ENCODE peak calls at places on chromosomes 3 and 15, in ten cellular contexts. F is left ventricle myocardium inferior; C is PC-3; A is HS-27A; O is stimulated activated naive CD8-positive, alpha-beta T cell treated with anti-CD3 and anti-CD28 coated beads, Interleukin-15, Interleukin-2, amounts not matched to agents 100 U/mL and 50 U/mL, for 24 hours; B is RWPE2; G is fibroblast of lung; X is CD4-positive, CD25-positive, alpha-beta regulatory T cell; S is transverse colon; M is aorta. U is an unnamed sample.

GRCh38 chr3:99902091-99902490 is 84.4 kb downstream of the CMSS1 start:
- DNase-seq in F (no peak), C (peak; percentile 70), A (peak; percentile 60), O (no peak), B (no peak), G (peak; percentile 82), X (no peak), S (no peak), M (no peak), U (no peak)

GRCh38 chr3:184448321-184449160 is 68.7 kb downstream of the CHRD start:
- DNase-seq in F (no peak), C (peak; percentile 91), A (peak; percentile 50), O (no peak), B (no peak), G (peak; percentile 99), X (no peak), S (no peak), M (no peak), U (no peak)

GRCh38 chr3:45480871-45481270 is 92.5 kb downstream of the LARS2 start:
- DNase-seq in F (no peak), C (no peak), A (no peak), O (no peak), B (no peak), G (no peak), X (no peak), S (no peak), M (no peak), U (no peak)

GRCh38 chr15:67413770-67414429 is 107.0 kb upstream of the C15orf61 start:
- DNase-seq in F (no peak), C (peak; percentile 64), A (peak; percentile 88), O (no peak), B (no peak), G (peak; percentile 66), X (no peak), S (no peak), M (no peak), U (no peak)

GRCh38 chr15:89971592-89971997 is 29.5 kb upstream of the ZNF710 start:
- DNase-seq in F (peak; percentile 46), C (peak; percentile 79), A (peak; percentile 24), O (peak; percentile 54), B (no peak), G (peak; percentile 35), X (peak; percentile 60), S (peak; percentile 73), M (peak; percentile 51), U (peak; percentile 18)

GRCh38 chr15:99704444-99704838 is 28.8 kb downstream of the LYSMD4 start:
- DNase-seq in F (no peak), C (peak; percentile 93), A (peak; percentile 71), O (no peak), B (no peak), G (peak; percentile 80), X (peak; percentile 89), S (no peak), M (no peak), U (no peak)

GRCh38 chr15:74587924-74588323 is 27.7 kb upstream of the CLK3 start:
- DNase-seq in F (no peak), C (no peak), A (no peak), O (no peak), B (no peak), G (no peak), X (no peak), S (no peak), M (no peak), U (no peak)

GRCh38 chr3:141143546-141143945 is 88.1 kb upstream of the PXYLP1 start:
- DNase-seq in F (no peak), C (no peak), A (no peak), O (no peak), B (no peak), G (no peak), X (no peak), S (no peak), M (no peak), U (no peak)

GRCh38 chr3:58531956-58532355 is 5.0 kb downstream of the ACOX2 start:
- DNase-seq in F (no peak), C (peak; percentile 55), A (no peak), O (no peak), B (no peak), G (no peak), X (peak; percentile 8), S (no peak), M (no peak), U (no peak)

GRCh38 chr3:161250116-161250515 is 29.0 kb downstream of the NMD3 start:
- DNase-seq in F (no peak), C (no peak), A (no peak), O (no peak), B (no peak), G (no peak), X (no peak), S (no peak), M (no peak), U (no peak)

GRCh38 chr3:38457111-38458003 is 3.7 kb downstream of the ACVR2B start:
- DNase-seq in F (no peak), C (no peak), A (no peak), O (no peak), B (no peak), G (peak; percentile 14), X (no peak), S (no peak), M (no peak), U (no peak)

GRCh38 chr15:67807141-67807540 is 18.2 kb upstream of the SKOR1 start:
- DNase-seq in F (no peak), C (no peak), A (no peak), O (no peak), B (no peak), G (no peak), X (no peak), S (no peak), M (no peak), U (no peak)

GRCh38 chr3:169264711-169265110 is 398.8 kb downstream of the MECOM start:
- DNase-seq in F (peak; percentile 23), C (peak; percentile 50), A (no peak), O (no peak), B (no peak), G (peak; percentile 64), X (no peak), S (peak; percentile 66), M (no peak), U (no peak)

GRCh38 chr3:65785065-65785645 is 253.6 kb downstream of the MAGI1 start:
- DNase-seq in F (no peak), C (peak; percentile 41), A (peak; percentile 41), O (no peak), B (no peak), G (peak; percentile 68), X (peak; percentile 27), S (no peak), M (no peak), U (no peak)

GRCh38 chr3:38575279-38575843 is 74.1 kb downstream of the SCN5A start:
- DNase-seq in F (no peak), C (no peak), A (no peak), O (no peak), B (no peak), G (no peak), X (no peak), S (peak; percentile 3), M (no peak), U (no peak)

GRCh38 chr15:38707802-38708671 is 143.4 kb upstream of the RASGRP1 start:
- DNase-seq in F (no peak), C (peak; percentile 77), A (no peak), O (no peak), B (no peak), G (peak; percentile 50), X (peak; percentile 73), S (peak; percentile 38), M (no peak), U (no peak)

GRCh38 chr15:53412542-53412941 is 346.9 kb downstream of the WDR72 start:
- DNase-seq in F (no peak), C (no peak), A (no peak), O (no peak), B (no peak), G (no peak), X (no peak), S (no peak), M (no peak), U (no peak)

GRCh38 chr15:70636540-70637165 is 126.7 kb downstream of the UACA start:
- DNase-seq in F (no peak), C (peak; percentile 52), A (no peak), O (no peak), B (no peak), G (peak; percentile 28), X (no peak), S (no peak), M (no peak), U (no peak)

GRCh38 chr3:15820911-15821310 is 23.1 kb upstream of the ANKRD28 start:
- DNase-seq in F (no peak), C (no peak), A (no peak), O (no peak), B (no peak), G (no peak), X (no peak), S (no peak), M (no peak), U (no peak)

GRCh38 chr3:122913539-122914100 is 113.9 kb downstream of the SEMA5B start:
- DNase-seq in F (no peak), C (no peak), A (no peak), O (no peak), B (no peak), G (no peak), X (no peak), S (no peak), M (no peak), U (no peak)

GRCh38 chr15:69491051-69491505 is 38.5 kb downstream of the RPLP1 start:
- DNase-seq in F (peak; percentile 48), C (no peak), A (no peak), O (no peak), B (peak; percentile 27), G (peak; percentile 59), X (no peak), S (no peak), M (peak; percentile 73), U (no peak)

GRCh38 chr3:177516130-177517011 is 319.1 kb upstream of the TBL1XR1 start:
- DNase-seq in F (peak; percentile 63), C (no peak), A (peak; percentile 41), O (no peak), B (no peak), G (peak; percentile 99), X (no peak), S (no peak), M (no peak), U (no peak)

GRCh38 chr15:101320501-101321052 is 25.5 kb upstream of the SNRPA1 start:
- DNase-seq in F (peak; percentile 34), C (no peak), A (no peak), O (peak; percentile 63), B (peak; percentile 49), G (peak; percentile 10), X (peak; percentile 92), S (peak; percentile 52), M (peak; percentile 84), U (no peak)

GRCh38 chr15:53837263-53837662 is 77.8 kb upstream of the WDR72 start:
- DNase-seq in F (no peak), C (peak; percentile 4), A (no peak), O (no peak), B (no peak), G (no peak), X (no peak), S (peak; percentile 78), M (no peak), U (no peak)

GRCh38 chr3:55482496-55483195 is 4.5 kb downstream of the WNT5A start:
- DNase-seq in F (no peak), C (no peak), A (no peak), O (no peak), B (peak; percentile 57), G (peak; percentile 75), X (no peak), S (no peak), M (no peak), U (no peak)

GRCh38 chr3:103968751-103969150 is 1398.0 kb upstream of the ALCAM start:
- DNase-seq in F (no peak), C (no peak), A (no peak), O (no peak), B (no peak), G (no peak), X (no peak), S (no peak), M (no peak), U (no peak)

GRCh38 chr3:161197855-161198836 is 23.0 kb upstream of the NMD3 start:
- DNase-seq in F (no peak), C (peak; percentile 53), A (no peak), O (no peak), B (no peak), G (peak; percentile 58), X (no peak), S (no peak), M (no peak), U (no peak)

GRCh38 chr3:194184265-194184751 is 48.4 kb downstream of the HES1 start:
- DNase-seq in F (no peak), C (peak; percentile 16), A (no peak), O (no peak), B (no peak), G (no peak), X (no peak), S (no peak), M (no peak), U (no peak)

U was measured in activated B cell treated with CpG ODN at 0.5 μM for 24 hours.